ENCODE peak calls at places on chromosomes 7 and 10, in six cellular contexts. K, U, R, P, B and M are unnamed samples.

GRCh38 chr7:46301677-46302076 is 380.6 kb upstream of the IGFBP3 start:
- DNase-seq in K (no peak), U (no peak), R (no peak), P (no peak), B (no peak), M (no peak)

GRCh38 chr10:22229756-22230330 is 12.0 kb upstream of the EBLN1 start:
- DNase-seq in K (no peak), U (no peak), R (no peak), P (no peak), B (no peak), M (no peak)

GRCh38 chr7:98209166-98209920 is 1.9 kb upstream of the BHLHA15 start:
- DNase-seq in K (no peak), U (no peak), R (no peak), P (no peak), B (no peak), M (no peak)

GRCh38 chr7:1558181-1558811 is 2.3 kb upstream of the TMEM184A start:
- DNase-seq in K (no peak), U (peak), R (no peak), P (no peak), B (no peak), M (no peak)

GRCh38 chr10:6236349-6237188 is 33.8 kb downstream of the PFKFB3 start:
- DNase-seq in K (no peak), U (no peak), R (no peak), P (no peak), B (no peak), M (no peak)

GRCh38 chr10:72673280-72673679 is 18.7 kb upstream of the MCU start:
- DNase-seq in K (no peak), U (no peak), R (no peak), P (no peak), B (no peak), M (no peak)

GRCh38 chr10:97038688-97039087 is 147.1 kb downstream of the SLIT1 start:
- DNase-seq in K (no peak), U (no peak), R (no peak), P (no peak), B (no peak), M (no peak)

GRCh38 chr10:119859422-119860258 is 13.0 kb downstream of the MCMBP start:
- DNase-seq in K (no peak), U (peak), R (peak), P (peak), B (peak), M (no peak)

GRCh38 chr10:63008491-63008890 is 124.6 kb upstream of the NRBF2 start:
- DNase-seq in K (no peak), U (no peak), R (no peak), P (no peak), B (no peak), M (no peak)

GRCh38 chr7:39016609-39017008 is 38.9 kb downstream of the POU6F2 start:
- DNase-seq in K (peak), U (no peak), R (no peak), P (no peak), B (no peak), M (no peak)

GRCh38 chr7:4268040-4268965 is 413.8 kb upstream of the FOXK1 start:
- DNase-seq in K (no peak), U (no peak), R (no peak), P (no peak), B (no peak), M (no peak)

GRCh38 chr7:104990983-104991382 is 23.0 kb upstream of the KMT2E start:
- DNase-seq in K (no peak), U (no peak), R (no peak), P (no peak), B (no peak), M (no peak)

GRCh38 chr7:74627699-74628411 is 29.7 kb upstream of the GTF2I start:
- DNase-seq in K (no peak), U (peak), R (peak), P (no peak), B (peak), M (no peak)

GRCh38 chr7:11831383-11831726 is 643 bp downstream of the THSD7A start:
- DNase-seq in K (no peak), U (no peak), R (no peak), P (no peak), B (no peak), M (no peak)

GRCh38 chr7:25075459-25075858 is 49.6 kb downstream of the CYCS start:
- DNase-seq in K (no peak), U (no peak), R (no peak), P (no peak), B (no peak), M (peak)

GRCh38 chr7:86923530-86923929 is 135.9 kb downstream of the ELAPOR2 start:
- DNase-seq in K (no peak), U (no peak), R (no peak), P (no peak), B (no peak), M (no peak)

GRCh38 chr7:74038194-74038961 is 10.4 kb downstream of the ELN start:
- DNase-seq in K (no peak), U (no peak), R (no peak), P (no peak), B (no peak), M (no peak)

GRCh38 chr7:36979810-36980248 is 255.5 kb upstream of the AOAH start:
- DNase-seq in K (no peak), U (no peak), R (no peak), P (no peak), B (no peak), M (no peak)

GRCh38 chr10:116845823-116846222 is 3.5 kb upstream of the ENO4 start:
- DNase-seq in K (no peak), U (no peak), R (no peak), P (no peak), B (no peak), M (no peak)

GRCh38 chr7:3393862-3394261 is 92.8 kb downstream of the SDK1 start:
- DNase-seq in K (no peak), U (no peak), R (no peak), P (no peak), B (no peak), M (no peak)

GRCh38 chr10:82211331-82211730 is 336.3 kb downstream of the NRG3 start:
- DNase-seq in K (no peak), U (no peak), R (no peak), P (no peak), B (no peak), M (no peak)

GRCh38 chr7:27712217-27712616 is 27.7 kb upstream of the TAX1BP1 start:
- DNase-seq in K (no peak), U (no peak), R (no peak), P (no peak), B (no peak), M (no peak)

GRCh38 chr7:2403718-2404648 is 572 bp downstream of the CHST12 start:
- DNase-seq in K (peak), U (peak), R (peak), P (no peak), B (peak), M (peak)

GRCh38 chr7:139620676-139621344 is 97.3 kb downstream of the CLEC2L start:
- DNase-seq in K (peak), U (peak), R (peak), P (peak), B (no peak), M (peak)

GRCh38 chr10:88659725-88660592 is 4.3 kb upstream of the LIPF start:
- DNase-seq in K (no peak), U (no peak), R (no peak), P (no peak), B (no peak), M (no peak)

GRCh38 chr7:130303127-130303526 is 10.2 kb downstream of the CPA4 start:
- DNase-seq in K (no peak), U (no peak), R (no peak), P (no peak), B (no peak), M (no peak)

GRCh38 chr7:102412548-102412947 is 16.4 kb downstream of the PRKRIP1 start:
- DNase-seq in K (no peak), U (peak), R (peak), P (peak), B (peak), M (no peak)

GRCh38 chr7:152180048-152180447 is 154.6 kb downstream of the GALNT11 start:
- DNase-seq in K (no peak), U (no peak), R (no peak), P (no peak), B (no peak), M (no peak)

GRCh38 chr7:40742270-40742669 is 607.5 kb downstream of the SUGCT start:
- DNase-seq in K (no peak), U (no peak), R (no peak), P (no peak), B (no peak), M (no peak)

GRCh38 chr7:74355091-74355490 is 65.9 kb downstream of the CLIP2 start:
- DNase-seq in K (peak), U (no peak), R (no peak), P (peak), B (no peak), M (no peak)

GRCh38 chr10:91804126-91804510 is 5.9 kb downstream of the TNKS2 start:
- DNase-seq in K (no peak), U (no peak), R (no peak), P (no peak), B (no peak), M (no peak)

GRCh38 chr10:43060291-43060690 is 16.6 kb upstream of the RET start:
- DNase-seq in K (peak), U (no peak), R (no peak), P (no peak), B (no peak), M (no peak)

GRCh38 chr7:30968747-30969603 is 5.2 kb downstream of the GHRHR start:
- DNase-seq in K (no peak), U (peak), R (no peak), P (no peak), B (no peak), M (no peak)